ENCODE peak calls at places on chromosomes 3 and 15, in four cellular contexts. A is cardiac muscle cell, H is stomach, L is aorta. D is an unnamed sample. For H3K4me1 and H3K27me3, the result is how much of the 10 kb centered on the place peaks cover.

GRCh38 chr3:47863391-47864128 is 60.6 kb downstream of the DHX30 start:
- DNase-seq in H (no peak), L (peak), A (no peak), D (no peak)

GRCh38 chr3:129579991-129580390 is 26.5 kb downstream of the PLXND1 start:
- DNase-seq in H (no peak), L (no peak), A (no peak), D (no peak)

GRCh38 chr3:108125550-108126071 is 34.8 kb upstream of the CD47 start:
- DNase-seq in A (no peak), H (no peak), L (no peak), D (no peak)

GRCh38 chr3:102085431-102086226 is 236.3 kb downstream of the NFKBIZ start:
- DNase-seq in H (no peak), A (no peak), L (no peak), D (no peak)

GRCh38 chr3:67384790-67385397 is 269.5 kb downstream of the SUCLG2 start:
- DNase-seq in L (no peak), A (peak), H (peak), D (peak)

GRCh38 chr3:187967982-187968381 is 186.0 kb upstream of the LPP start:
- DNase-seq in A (no peak), L (no peak), H (no peak), D (no peak)

GRCh38 chr3:145939431-145939830 is 221.6 kb downstream of the PLOD2 start:
- DNase-seq in A (no peak), L (no peak), H (peak), D (no peak)

GRCh38 chr15:40092416-40093223 is 16.1 kb downstream of the BMF start:
- DNase-seq in H (no peak), L (no peak), A (peak), D (peak)

GRCh38 chr15:77807115-77807514 is 174.4 kb upstream of the LINGO1 start:
- DNase-seq in L (no peak), H (no peak), A (no peak), D (no peak)
- H3K4me1 ChIP-seq in L (under half), H (under half), A (under half), D (under half)

GRCh38 chr15:32636908-32637567 is 4.5 kb upstream of the SCG5 start:
- DNase-seq in H (no peak), L (no peak), A (no peak), D (no peak)

GRCh38 chr15:32637704-32638103 is 3.8 kb upstream of the SCG5 start:
- DNase-seq in A (no peak), H (no peak), L (no peak), D (no peak)

GRCh38 chr15:32641517-32642059 is at the start of gene SCG5:
- DNase-seq in H (no peak), A (peak), L (no peak), D (no peak)

GRCh38 chr15:32636410-32636809 is 5.1 kb upstream of the SCG5 start:
- DNase-seq in L (no peak), A (no peak), H (no peak), D (no peak)
- H3K27me3 ChIP-seq in L (under half), A (under half), H (under half), D (under half)

GRCh38 chr3:52299815-52300611 is 12.4 kb downstream of the GLYCTK start:
- DNase-seq in L (no peak), H (peak), A (peak), D (peak)

GRCh38 chr3:52301042-52301441 is 13.4 kb downstream of the GLYCTK start:
- DNase-seq in A (no peak), H (no peak), L (no peak), D (no peak)

GRCh38 chr3:52297242-52298146 is 9.9 kb downstream of the GLYCTK start:
- DNase-seq in L (no peak), H (no peak), A (no peak), D (no peak)

GRCh38 chr3:52298147-52299098 is 10.8 kb downstream of the GLYCTK start:
- DNase-seq in L (no peak), H (no peak), A (peak), D (peak)

DNA sequence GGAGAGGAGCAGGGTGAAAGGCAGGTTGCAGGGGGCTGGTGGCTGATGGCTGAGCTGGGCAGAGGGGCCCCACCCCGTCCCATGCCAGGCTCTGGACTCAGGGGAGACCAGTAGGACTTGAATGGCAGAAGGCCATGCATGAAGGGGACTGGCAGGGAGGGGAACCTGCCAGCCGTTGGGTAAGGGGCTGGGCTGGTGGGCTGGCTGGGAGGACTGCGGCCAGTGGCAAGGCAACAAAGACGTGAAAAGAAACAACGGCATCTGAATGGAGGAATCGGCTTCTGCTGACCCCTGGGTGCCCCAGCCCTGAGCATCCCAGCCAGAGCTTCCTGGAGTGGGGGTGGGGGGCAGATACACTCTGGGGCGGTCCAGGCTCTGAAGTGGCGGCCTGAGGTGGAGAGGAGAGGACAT is 11.6 kb downstream of the GLYCTK start:
- DNase-seq in H (no peak), L (no peak), A (no peak), D (no peak)
- H3K4me3 ChIP-seq in H (no peak), L (no peak), A (peak), D (no peak)

GRCh38 chr15:101127503-101128076 is 124.3 kb downstream of the CHSY1 start:
- DNase-seq in H (peak), A (no peak), L (peak), D (peak)
- H3K4me1 ChIP-seq in H (under half), A (under half), L (under half), D (under half)

GRCh38 chr3:123347691-123348264 is 101.1 kb downstream of the ADCY5 start:
- DNase-seq in L (peak), A (no peak), H (no peak), D (no peak)
- H3K27me3 ChIP-seq in L (under half), A (under half), H (under half), D (under half)

GRCh38 chr3:156811092-156811862 is 14.9 kb upstream of the LEKR1 start:
- DNase-seq in L (no peak), A (peak), H (no peak), D (no peak)

GRCh38 chr3:156812521-156813335 is 13.4 kb upstream of the LEKR1 start:
- DNase-seq in H (no peak), L (no peak), A (no peak), D (no peak)

GRCh38 chr3:156816091-156816793 is 9.9 kb upstream of the LEKR1 start:
- DNase-seq in H (peak), L (peak), A (peak), D (peak)

GRCh38 chr3:156816794-156817741 is 9.1 kb upstream of the LEKR1 start:
- DNase-seq in A (peak), L (peak), H (peak), D (peak)

GRCh38 chr3:156814295-156814694 is 11.9 kb upstream of the LEKR1 start:
- DNase-seq in A (no peak), H (no peak), L (no peak), D (no peak)
- H3K4me3 ChIP-seq in A (no peak), H (no peak), L (no peak), D (no peak)

GRCh38 chr15:56931674-56932507 is 13.4 kb downstream of the TCF12 start:
- DNase-seq in L (no peak), A (peak), H (no peak), D (no peak)
- H3K4me1 ChIP-seq in L (under half), A (half or more), H (under half), D (under half)

GRCh38 chr3:127134887-127135240 is 58.1 kb upstream of the PRR23E start:
- DNase-seq in A (no peak), L (no peak), H (no peak), D (no peak)

GRCh38 chr3:127132876-127133275 is 60.1 kb upstream of the PRR23E start:
- DNase-seq in L (no peak), A (no peak), H (no peak), D (no peak)

GRCh38 chr3:127133971-127134370 is 59.0 kb upstream of the PRR23E start:
- DNase-seq in H (no peak), A (no peak), L (no peak), D (no peak)

GRCh38 chr3:127134466-127134865 is 58.5 kb upstream of the PRR23E start:
- DNase-seq in L (no peak), H (no peak), A (no peak), D (no peak)

DNA sequence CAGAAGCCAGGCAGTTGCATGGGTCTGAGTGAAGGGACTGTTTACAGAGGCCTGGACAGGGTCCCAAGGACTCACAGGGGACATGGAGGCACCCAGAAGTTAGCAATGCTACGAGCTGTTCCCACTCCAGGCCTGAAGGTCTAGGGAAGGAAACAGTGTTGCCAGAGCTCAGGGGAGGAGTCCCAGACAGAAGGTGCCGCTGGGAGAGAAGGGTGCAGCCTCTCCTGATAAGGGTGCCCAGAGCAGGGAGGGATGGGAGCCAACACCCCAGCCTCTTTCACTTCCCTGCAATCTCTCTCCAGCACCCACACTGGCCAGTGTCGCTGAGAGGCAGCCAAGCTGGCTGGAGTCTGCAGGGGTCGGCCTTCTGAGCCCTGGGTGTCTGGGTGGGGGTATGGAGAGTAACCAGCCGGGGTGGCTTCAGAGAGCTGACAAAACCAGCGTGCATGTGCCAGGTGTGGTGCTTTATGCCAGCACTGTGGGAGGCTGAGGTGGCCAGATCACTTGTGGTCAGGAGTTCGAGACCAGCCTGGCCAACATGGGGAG is 61.2 kb upstream of the PRR23E start:
- DNase-seq in A (no peak), L (no peak), H (peak), D (peak)
- H3K27me3 ChIP-seq in A (under half), L (under half), H (under half), D (under half)

GRCh38 chr3:121995190-121996137 is 26.6 kb downstream of the ILDR1 start:
- DNase-seq in H (peak), L (no peak), A (peak), D (peak)
- H3K4me3 ChIP-seq in H (no peak), L (no peak), A (no peak), D (no peak)

GRCh38 chr3:64354956-64355355 is 129.7 kb upstream of the PRICKLE2 start:
- DNase-seq in H (no peak), A (no peak), L (no peak), D (no peak)
- H3K4me1 ChIP-seq in H (under half), A (under half), L (under half), D (under half)

D was measured in testis.